ENCODE peak calls at places on chromosomes 11 and 22, in seven cellular contexts. D is stimulated activated CD4-positive, alpha-beta T cell treated with anti-CD3 and anti-CD28 coated beads, Interleukin-2, amount 100 ng/mL, for 4 hours; Z is EH; V is non-pigmented ciliary epithelial cell; Y is cardiac fibroblast; M is MCF 10A; I is mesothelial cell of epicardium. Q is an unnamed sample.
A peak's percentile ranks its signal among the peaks of the same experiment; 100 is the strongest.

GRCh38 chr11:123760894-123761293 is 6.6 kb upstream of the OR6X1 start:
- DNase-seq in Y (no peak), Z (no peak), V (no peak), I (no peak), D (no peak), M (peak; percentile 7), Q (no peak)

GRCh38 chr11:90587896-90588295 is 365.0 kb upstream of the CHORDC1 start:
- DNase-seq in Z (no peak), V (no peak), M (no peak), Y (no peak), I (no peak), D (no peak), Q (no peak)

GRCh38 chr11:76740772-76741171 is 42.4 kb upstream of the TSKU start:
- DNase-seq in Z (no peak), Y (no peak), D (no peak), M (no peak), V (no peak), I (no peak), Q (no peak)

GRCh38 chr11:117819096-117820040 is 5.2 kb downstream of the FXYD2 start:
- DNase-seq in M (peak; percentile 78), Z (peak; percentile 56), V (peak; percentile 36), I (peak; percentile 80), D (no peak), Y (peak; percentile 79), Q (no peak)

GRCh38 chr11:64566042-64566914 is 24.7 kb upstream of the SLC22A12 start:
- DNase-seq in V (peak; percentile 47), M (peak; percentile 94), I (peak; percentile 72), Y (peak; percentile 77), Z (peak; percentile 73), D (no peak), Q (no peak)

GRCh38 chr11:22753401-22753800 is 76.2 kb downstream of the SVIP start:
- DNase-seq in Y (no peak), I (no peak), V (no peak), Z (no peak), M (no peak), D (no peak), Q (no peak)

GRCh38 chr22:34881453-34881852 is 184.5 kb upstream of the ISX start:
- DNase-seq in Z (no peak), V (no peak), M (no peak), I (no peak), D (no peak), Y (no peak), Q (no peak)

GRCh38 chr11:131609921-131610320 is 239.5 kb downstream of the NTM start:
- DNase-seq in I (no peak), V (no peak), D (no peak), Z (peak; percentile 2), Y (no peak), M (no peak), Q (no peak)

GRCh38 chr11:118526688-118527087 is 586 bp upstream of the TTC36 start:
- DNase-seq in Y (no peak), I (no peak), Z (no peak), M (no peak), V (no peak), D (no peak), Q (no peak)

GRCh38 chr11:125275905-125276634 is 111.5 kb downstream of the PKNOX2 start:
- DNase-seq in Y (peak; percentile 64), M (peak; percentile 77), D (no peak), Z (peak; percentile 20), I (no peak), V (no peak), Q (no peak)

GRCh38 chr11:116371146-116371545 is 401.6 kb downstream of the BUD13 start:
- DNase-seq in Y (no peak), V (no peak), D (no peak), Z (no peak), M (no peak), I (no peak), Q (no peak)

GRCh38 chr11:9347100-9347499 is 32.7 kb upstream of the TMEM41B start:
- DNase-seq in V (no peak), M (no peak), I (no peak), D (no peak), Z (peak; percentile 44), Y (no peak), Q (no peak)

GRCh38 chr11:1831338-1832180 is 3.2 kb upstream of the SYT8 start:
- DNase-seq in I (no peak), Y (no peak), D (no peak), M (no peak), V (no peak), Z (no peak), Q (peak; percentile 40)

Q was measured in Right ventricle myocardium inferior.